ENCODE peak calls at places on chromosomes 7 and 10, in five cellular contexts. F, Q, D, M and V are unnamed samples. For H3K4me1, the result is how much of the 10 kb centered on the place peaks cover.

GRCh38 chr7:70693690-70694356 is 438.1 kb upstream of the GALNT17 start:
- DNase-seq in F (peak), Q (peak), M (peak), D (peak), V (peak)

GRCh38 chr7:133562617-133563016 is 309.7 kb downstream of the EXOC4 start:
- DNase-seq in F (no peak), D (no peak), Q (no peak), M (no peak), V (no peak)

GRCh38 chr7:16428672-16429071 is 7.3 kb upstream of the CRPPA start:
- DNase-seq in D (no peak), F (no peak), Q (no peak), M (peak), V (no peak)

GRCh38 chr10:125111350-125111749 is 49.0 kb downstream of the CTBP2 start:
- DNase-seq in M (no peak), D (no peak), Q (no peak), F (no peak), V (no peak)

GRCh38 chr10:71865561-71866041 is 14.6 kb upstream of the PSAP start:
- DNase-seq in Q (no peak), F (no peak), D (no peak), M (no peak), V (no peak)

GRCh38 chr10:88131561-88132139 is 268.2 kb downstream of the PTEN start:
- DNase-seq in M (no peak), Q (peak), F (peak), D (no peak), V (no peak)

GRCh38 chr7:1043552-1044188 is 676 bp upstream of the GPR146 start:
- DNase-seq in M (no peak), F (peak), D (no peak), Q (no peak), V (peak)

GRCh38 chr10:14025790-14026189 is 304.9 kb downstream of the FRMD4A start:
- DNase-seq in Q (no peak), F (no peak), D (no peak), M (no peak), V (no peak)

GRCh38 chr10:30088178-30088577 is 28.8 kb upstream of the JCAD start:
- DNase-seq in F (no peak), M (no peak), Q (no peak), D (no peak), V (peak)

GRCh38 chr7:97001221-97001620 is 4.1 kb upstream of the DLX6 start:
- DNase-seq in D (no peak), F (no peak), M (no peak), Q (no peak), V (no peak)
- H3K4me1 ChIP-seq in D (under half), F (under half), M (under half), Q (under half), V (under half)

DNA sequence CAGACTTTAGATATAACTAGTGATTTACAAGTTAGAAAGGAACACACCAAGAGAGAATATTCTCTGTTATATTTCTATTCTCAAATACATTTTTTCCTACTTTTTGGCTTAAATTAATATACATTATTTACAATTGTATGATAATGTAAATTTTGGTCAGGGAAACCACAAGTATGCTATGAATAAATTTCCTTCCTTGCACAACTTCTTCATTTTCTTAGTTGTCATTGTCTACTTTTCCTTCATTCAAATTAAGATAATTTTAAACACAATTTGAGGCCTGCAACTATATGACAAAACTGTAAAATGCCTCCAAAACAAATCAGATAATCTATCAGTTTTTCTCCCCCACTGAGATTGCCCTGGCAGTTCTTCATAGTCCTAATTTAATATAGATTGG is 131.3 kb downstream of the CDK14 start:
- DNase-seq in D (no peak), Q (no peak), M (no peak), F (no peak), V (no peak)
- H3K4me1 ChIP-seq in D (under half), Q (under half), M (under half), F (under half), V (half or more)

GRCh38 chr7:157685430-157686284 is 348.9 kb downstream of the DNAJB6 start:
- DNase-seq in D (peak), F (no peak), M (no peak), Q (no peak), V (no peak)
- H3K4me1 ChIP-seq in D (under half), F (under half), M (under half), Q (under half), V (under half)

GRCh38 chr10:90930070-90930837 is 9.4 kb upstream of the ANKRD1 start:
- DNase-seq in M (peak), D (no peak), Q (no peak), F (no peak), V (peak)
- H3K4me1 ChIP-seq in M (under half), D (under half), Q (under half), F (under half), V (under half)

DNA sequence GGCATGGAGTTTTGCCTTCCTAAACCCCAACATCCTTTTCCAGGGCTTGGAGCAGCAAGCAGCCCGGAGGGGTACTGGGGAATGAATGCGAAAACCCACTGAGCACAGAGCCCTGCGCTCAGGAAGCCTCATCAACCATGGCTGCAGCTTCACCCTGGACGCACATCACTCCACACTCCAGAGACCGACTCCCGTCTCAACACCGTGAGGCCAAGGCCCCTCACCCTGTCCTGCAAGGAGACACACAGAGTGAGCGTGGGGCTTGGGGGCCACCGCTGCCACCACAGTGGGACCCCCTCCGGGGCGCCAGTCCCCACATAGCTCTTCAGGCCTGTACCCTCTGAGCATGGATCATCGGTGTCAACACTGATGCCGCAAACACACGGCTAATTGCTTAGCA is 41.9 kb downstream of the DPYSL4 start:
- DNase-seq in F (no peak), M (no peak), D (no peak), Q (no peak), V (no peak)
- H3K4me1 ChIP-seq in F (under half), M (under half), D (under half), Q (under half), V (under half)

GRCh38 chr10:77970869-77971803 is 44.6 kb upstream of the DLG5 start:
- DNase-seq in D (peak), Q (peak), M (peak), F (peak), V (peak)

GRCh38 chr10:77971804-77972144 is 45.2 kb upstream of the DLG5 start:
- DNase-seq in F (no peak), M (no peak), D (no peak), Q (no peak), V (no peak)

GRCh38 chr10:77974396-77975074 is 48.0 kb upstream of the DLG5 start:
- DNase-seq in M (peak), F (peak), Q (no peak), D (no peak), V (peak)

GRCh38 chr10:77973276-77973675 is 46.7 kb upstream of the DLG5 start:
- DNase-seq in Q (no peak), D (no peak), F (no peak), M (no peak), V (no peak)

GRCh38 chr10:77972148-77972547 is 45.6 kb upstream of the DLG5 start:
- DNase-seq in F (no peak), D (no peak), M (no peak), Q (no peak), V (no peak)
- H3K4me1 ChIP-seq in F (under half), D (under half), M (under half), Q (under half), V (under half)

DNA sequence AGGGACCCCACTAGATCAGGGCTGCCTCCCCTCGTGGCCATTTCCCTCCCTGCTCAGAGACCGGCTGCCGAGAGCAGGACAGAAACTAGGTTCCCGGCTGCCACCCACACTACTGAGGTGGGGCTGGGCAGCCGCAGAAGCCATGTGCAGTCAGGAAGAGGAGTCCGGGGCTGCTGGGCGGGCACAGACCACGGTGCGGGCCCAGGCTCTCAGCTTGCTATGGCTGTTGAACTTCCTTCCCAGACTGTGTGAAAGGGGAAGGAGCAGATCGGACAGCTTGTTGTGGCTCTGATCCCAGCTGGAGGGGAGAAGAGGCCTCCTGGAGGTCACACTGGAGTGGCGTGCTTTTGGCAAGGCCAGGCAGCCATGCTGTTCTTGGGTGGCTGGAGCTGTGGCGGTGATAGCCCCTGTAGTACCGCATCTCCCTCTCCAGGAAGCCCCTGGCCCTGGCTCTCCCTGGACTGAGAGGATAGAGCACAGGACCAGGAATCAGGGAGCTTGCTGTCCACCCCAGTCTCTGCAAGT is 56.8 kb downstream of the HK1 start:
- DNase-seq in F (no peak), M (no peak), D (no peak), Q (no peak), V (no peak)
- H3K4me1 ChIP-seq in F (under half), M (half or more), D (under half), Q (half or more), V (under half)

DNA sequence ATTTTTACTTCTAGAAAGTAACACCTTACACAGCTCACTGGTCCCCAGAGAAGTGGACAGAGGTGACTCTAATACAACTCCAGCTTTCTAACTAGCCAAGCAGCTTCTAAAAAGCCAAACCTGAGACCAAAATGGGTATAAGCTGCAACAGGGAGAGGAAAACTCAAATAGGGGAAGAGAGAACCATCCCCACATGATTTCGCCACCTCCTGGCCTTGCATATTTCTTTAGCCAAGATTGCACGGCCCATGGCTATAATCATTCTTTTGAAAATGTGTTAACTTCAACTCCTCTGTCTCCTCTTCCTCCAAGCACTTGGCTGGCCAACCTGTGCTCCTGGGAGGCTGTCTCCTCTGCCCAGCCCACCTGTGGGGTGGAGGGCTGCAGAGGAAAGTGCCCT is 28.7 kb downstream of the NUP42 start:
- DNase-seq in Q (no peak), D (no peak), M (no peak), F (no peak), V (no peak)
- H3K4me1 ChIP-seq in Q (under half), D (under half), M (under half), F (under half), V (under half)

GRCh38 chr10:124067825-124068400 is 25.5 kb downstream of the CHST15 start:
- DNase-seq in F (no peak), M (no peak), Q (no peak), D (no peak), V (no peak)

GRCh38 chr10:124071141-124071540 is 22.3 kb downstream of the CHST15 start:
- DNase-seq in Q (no peak), F (no peak), M (no peak), D (no peak), V (no peak)

GRCh38 chr10:124070666-124071065 is 22.7 kb downstream of the CHST15 start:
- DNase-seq in F (no peak), D (no peak), Q (no peak), M (no peak), V (no peak)

GRCh38 chr10:124068929-124069328 is 24.5 kb downstream of the CHST15 start:
- DNase-seq in Q (no peak), M (no peak), D (no peak), F (no peak), V (no peak)

DNA sequence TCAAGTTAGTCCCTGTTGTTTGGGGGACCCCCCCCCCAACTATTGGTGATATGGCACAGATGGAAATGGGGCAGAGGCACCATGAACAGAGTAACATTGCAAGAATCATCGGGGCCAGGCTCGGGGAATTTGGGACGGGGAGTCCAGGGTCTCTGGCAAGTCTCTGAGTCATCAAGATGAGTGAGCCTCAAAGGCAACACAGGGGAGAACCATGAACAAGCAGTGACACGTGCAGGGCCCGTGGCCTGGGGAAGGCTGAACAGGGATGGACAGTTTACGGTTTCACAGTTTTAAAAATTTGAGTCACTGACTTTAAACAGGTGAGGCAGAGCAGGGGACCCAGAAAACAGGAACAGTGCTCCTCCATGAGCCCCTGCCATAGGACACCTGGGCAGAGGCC is 24.1 kb downstream of the CHST15 start:
- DNase-seq in M (no peak), Q (no peak), D (no peak), F (no peak), V (no peak)
- H3K4me1 ChIP-seq in M (under half), Q (under half), D (under half), F (under half), V (under half)